ENCODE peak calls at places on chromosomes 6 and 20, in seven cellular contexts. One of them, this sample, is unnamed.

GRCh38 chr20:34369265-34369664 is 6.2 kb downstream of the ITCH start:
- DNase-seq in AG04450: no peak
- DNase-seq in HFFc6: no peak
- DNase-seq in cardiac muscle cell: no peak
- DNase-seq in tibial nerve: no peak
- DNase-seq in HFF-Myc: no peak
- DNase-seq in tibial artery: no peak
- DNase-seq in this sample: no peak

GRCh38 chr6:38116248-38116647 is 296.7 kb downstream of the ZFAND3 start:
- DNase-seq in HFF-Myc: no peak
- DNase-seq in tibial nerve: no peak
- DNase-seq in AG04450: no peak
- DNase-seq in HFFc6: no peak
- DNase-seq in cardiac muscle cell: no peak
- DNase-seq in tibial artery: no peak
- DNase-seq in this sample: no peak

GRCh38 chr6:15406452-15406851 is 160.6 kb downstream of the JARID2 start:
- DNase-seq in tibial artery: no peak
- DNase-seq in cardiac muscle cell: no peak
- DNase-seq in HFF-Myc: no peak
- DNase-seq in AG04450: no peak
- DNase-seq in tibial nerve: no peak
- DNase-seq in HFFc6: no peak
- DNase-seq in this sample: no peak

GRCh38 chr6:161802231-161802630 is 528.4 kb upstream of the AGPAT4 start:
- DNase-seq in AG04450: no peak
- DNase-seq in cardiac muscle cell: no peak
- DNase-seq in tibial nerve: no peak
- DNase-seq in tibial artery: no peak
- DNase-seq in HFFc6: no peak
- DNase-seq in HFF-Myc: no peak
- DNase-seq in this sample: no peak

GRCh38 chr6:34243131-34243771 is 5.6 kb downstream of the SMIM29 start:
- DNase-seq in cardiac muscle cell: no peak
- DNase-seq in tibial artery: no peak
- DNase-seq in HFFc6: no peak
- DNase-seq in tibial nerve: no peak
- DNase-seq in AG04450: no peak
- DNase-seq in HFF-Myc: no peak
- DNase-seq in this sample: no peak

GRCh38 chr20:32463642-32464400 is 105.7 kb downstream of the ASXL1 start:
- DNase-seq in AG04450: no peak
- DNase-seq in cardiac muscle cell: no peak
- DNase-seq in HFFc6: no peak
- DNase-seq in tibial artery: no peak
- DNase-seq in HFF-Myc: no peak
- DNase-seq in tibial nerve: no peak
- DNase-seq in this sample: peak

GRCh38 chr20:33783818-33784217 is 27.3 kb upstream of the CHMP4B start:
- DNase-seq in tibial nerve: no peak
- DNase-seq in cardiac muscle cell: no peak
- DNase-seq in HFFc6: no peak
- DNase-seq in tibial artery: no peak
- DNase-seq in AG04450: no peak
- DNase-seq in HFF-Myc: no peak
- DNase-seq in this sample: no peak

GRCh38 chr20:39568090-39568489 is 605.9 kb downstream of the DHX35 start:
- DNase-seq in HFF-Myc: no peak
- DNase-seq in AG04450: no peak
- DNase-seq in tibial artery: no peak
- DNase-seq in tibial nerve: no peak
- DNase-seq in HFFc6: no peak
- DNase-seq in cardiac muscle cell: no peak
- DNase-seq in this sample: no peak

GRCh38 chr20:3848565-3848964 is 1.9 kb downstream of the MAVS start:
- DNase-seq in tibial artery: no peak
- DNase-seq in AG04450: no peak
- DNase-seq in tibial nerve: no peak
- DNase-seq in cardiac muscle cell: no peak
- DNase-seq in HFF-Myc: no peak
- DNase-seq in HFFc6: no peak
- DNase-seq in this sample: no peak

GRCh38 chr20:3847419-3847940 is 846 bp downstream of the MAVS start:
- DNase-seq in AG04450: no peak
- DNase-seq in HFF-Myc: no peak
- DNase-seq in cardiac muscle cell: no peak
- DNase-seq in tibial artery: no peak
- DNase-seq in HFFc6: peak
- DNase-seq in tibial nerve: no peak
- DNase-seq in this sample: no peak

GRCh38 chr20:3846378-3846739 is 275 bp upstream of the MAVS start:
- DNase-seq in tibial artery: no peak
- DNase-seq in tibial nerve: no peak
- DNase-seq in HFF-Myc: no peak
- DNase-seq in AG04450: no peak
- DNase-seq in HFFc6: no peak
- DNase-seq in cardiac muscle cell: no peak
- DNase-seq in this sample: peak

GRCh38 chr20:3843490-3843889 is 3.1 kb upstream of the MAVS start:
- DNase-seq in tibial artery: no peak
- DNase-seq in HFFc6: peak
- DNase-seq in HFF-Myc: peak
- DNase-seq in AG04450: peak
- DNase-seq in tibial nerve: no peak
- DNase-seq in cardiac muscle cell: peak
- DNase-seq in this sample: no peak

DNA sequence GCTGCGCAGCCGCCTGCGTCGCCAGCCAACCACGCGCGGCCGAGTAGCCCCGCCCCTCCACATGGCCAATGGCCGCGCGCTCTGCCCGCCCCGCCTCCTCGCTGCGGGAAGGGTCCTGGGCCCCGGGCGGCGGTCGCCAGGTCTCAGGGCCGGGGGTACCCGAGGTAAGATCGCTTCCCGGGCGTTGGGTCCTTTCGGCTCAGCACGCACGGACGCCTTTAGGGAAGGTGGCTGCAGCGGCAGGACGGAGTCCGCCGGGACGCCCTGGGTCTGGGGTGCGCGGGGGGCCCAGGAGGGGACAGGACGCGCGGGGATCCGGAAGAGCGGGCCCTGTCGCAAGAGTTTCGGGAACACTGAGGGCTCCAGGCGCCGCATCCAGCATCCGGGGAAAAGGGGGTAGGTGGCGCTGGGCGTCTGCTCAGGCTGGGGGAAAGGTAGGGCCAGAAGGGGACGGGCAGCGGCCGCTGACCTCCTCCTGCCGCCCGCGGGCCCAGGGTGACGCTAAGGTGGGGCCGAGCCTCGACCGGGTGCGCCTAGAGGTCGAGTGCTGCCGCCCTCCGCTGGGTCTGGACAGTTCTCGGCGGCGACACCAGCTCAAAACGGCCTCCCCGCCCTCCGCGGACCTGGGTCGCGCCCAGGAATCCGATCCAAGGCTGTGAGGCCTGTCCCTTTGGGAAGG is at the start of gene MAVS:
- DNase-seq in AG04450: peak
- DNase-seq in cardiac muscle cell: peak
- DNase-seq in HFF-Myc: peak
- DNase-seq in tibial artery: peak
- DNase-seq in tibial nerve: peak
- DNase-seq in HFFc6: peak
- DNase-seq in this sample: peak
- TF ChIP-seq CTCF in AG04450: no peak
- TF ChIP-seq CTCF in cardiac muscle cell: no peak
- TF ChIP-seq CTCF in HFF-Myc: no peak
- TF ChIP-seq CTCF in tibial artery: no peak
- TF ChIP-seq CTCF in tibial nerve: no peak
- TF ChIP-seq CTCF in HFFc6: peak
- TF ChIP-seq CTCF in this sample: no peak

GRCh38 chr6:108168501-108168979 is 2.7 kb downstream of the NR2E1 start:
- DNase-seq in tibial nerve: no peak
- DNase-seq in AG04450: no peak
- DNase-seq in cardiac muscle cell: peak
- DNase-seq in HFF-Myc: no peak
- DNase-seq in tibial artery: no peak
- DNase-seq in HFFc6: no peak
- DNase-seq in this sample: no peak
- TF ChIP-seq CTCF in tibial nerve: no peak
- TF ChIP-seq CTCF in AG04450: peak
- TF ChIP-seq CTCF in cardiac muscle cell: no peak
- TF ChIP-seq CTCF in HFF-Myc: no peak
- TF ChIP-seq CTCF in tibial artery: no peak
- TF ChIP-seq CTCF in HFFc6: peak
- TF ChIP-seq CTCF in this sample: peak

GRCh38 chr6:28864321-28864923 is 59.4 kb downstream of the TRIM27 start:
- DNase-seq in AG04450: no peak
- DNase-seq in cardiac muscle cell: no peak
- DNase-seq in HFFc6: no peak
- DNase-seq in tibial nerve: no peak
- DNase-seq in HFF-Myc: no peak
- DNase-seq in tibial artery: no peak
- DNase-seq in this sample: no peak

GRCh38 chr6:28866342-28867077 is 57.3 kb downstream of the TRIM27 start:
- DNase-seq in tibial artery: peak
- DNase-seq in HFF-Myc: no peak
- DNase-seq in HFFc6: peak
- DNase-seq in tibial nerve: peak
- DNase-seq in AG04450: no peak
- DNase-seq in cardiac muscle cell: peak
- DNase-seq in this sample: peak

GRCh38 chr6:28871335-28872156 is 52.2 kb downstream of the TRIM27 start:
- DNase-seq in AG04450: no peak
- DNase-seq in HFFc6: no peak
- DNase-seq in tibial nerve: no peak
- DNase-seq in cardiac muscle cell: no peak
- DNase-seq in HFF-Myc: no peak
- DNase-seq in tibial artery: no peak
- DNase-seq in this sample: no peak

GRCh38 chr6:28867078-28867414 is 56.7 kb downstream of the TRIM27 start:
- DNase-seq in cardiac muscle cell: peak
- DNase-seq in HFFc6: no peak
- DNase-seq in AG04450: no peak
- DNase-seq in tibial nerve: no peak
- DNase-seq in HFF-Myc: no peak
- DNase-seq in tibial artery: no peak
- DNase-seq in this sample: no peak

DNA sequence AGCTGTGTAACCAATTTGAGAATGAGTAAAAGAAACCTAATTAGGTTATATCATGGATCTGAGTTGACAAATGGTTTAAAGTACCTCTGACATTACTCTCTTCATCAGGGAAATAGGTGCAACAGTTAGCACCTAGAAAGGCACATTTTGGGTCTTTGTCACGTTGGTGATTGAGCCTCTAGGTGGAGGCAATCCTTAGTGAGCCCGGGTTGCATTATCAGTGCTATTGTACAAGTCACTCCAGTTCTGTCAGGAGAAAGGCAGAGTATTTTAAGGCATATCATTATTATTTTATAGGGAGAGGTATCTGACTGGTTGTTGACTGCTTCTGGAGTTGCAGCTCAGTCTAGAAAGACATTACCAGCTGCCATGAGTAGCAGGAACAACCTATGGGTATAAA is 54.9 kb downstream of the TRIM27 start:
- DNase-seq in HFFc6: no peak
- DNase-seq in tibial artery: no peak
- DNase-seq in tibial nerve: no peak
- DNase-seq in cardiac muscle cell: no peak
- DNase-seq in AG04450: no peak
- DNase-seq in HFF-Myc: no peak
- DNase-seq in this sample: no peak
- TF ChIP-seq CTCF in HFFc6: no peak
- TF ChIP-seq CTCF in tibial artery: no peak
- TF ChIP-seq CTCF in tibial nerve: no peak
- TF ChIP-seq CTCF in cardiac muscle cell: no peak
- TF ChIP-seq CTCF in AG04450: no peak
- TF ChIP-seq CTCF in HFF-Myc: no peak
- TF ChIP-seq CTCF in this sample: no peak

GRCh38 chr6:110315856-110316398 is 42.2 kb downstream of the METTL24 start:
- DNase-seq in AG04450: no peak
- DNase-seq in HFFc6: no peak
- DNase-seq in cardiac muscle cell: no peak
- DNase-seq in tibial nerve: no peak
- DNase-seq in tibial artery: no peak
- DNase-seq in HFF-Myc: no peak
- DNase-seq in this sample: no peak

GRCh38 chr6:110307368-110307767 is 50.8 kb downstream of the METTL24 start:
- DNase-seq in tibial artery: no peak
- DNase-seq in cardiac muscle cell: no peak
- DNase-seq in HFFc6: no peak
- DNase-seq in HFF-Myc: no peak
- DNase-seq in AG04450: no peak
- DNase-seq in tibial nerve: no peak
- DNase-seq in this sample: no peak

DNA sequence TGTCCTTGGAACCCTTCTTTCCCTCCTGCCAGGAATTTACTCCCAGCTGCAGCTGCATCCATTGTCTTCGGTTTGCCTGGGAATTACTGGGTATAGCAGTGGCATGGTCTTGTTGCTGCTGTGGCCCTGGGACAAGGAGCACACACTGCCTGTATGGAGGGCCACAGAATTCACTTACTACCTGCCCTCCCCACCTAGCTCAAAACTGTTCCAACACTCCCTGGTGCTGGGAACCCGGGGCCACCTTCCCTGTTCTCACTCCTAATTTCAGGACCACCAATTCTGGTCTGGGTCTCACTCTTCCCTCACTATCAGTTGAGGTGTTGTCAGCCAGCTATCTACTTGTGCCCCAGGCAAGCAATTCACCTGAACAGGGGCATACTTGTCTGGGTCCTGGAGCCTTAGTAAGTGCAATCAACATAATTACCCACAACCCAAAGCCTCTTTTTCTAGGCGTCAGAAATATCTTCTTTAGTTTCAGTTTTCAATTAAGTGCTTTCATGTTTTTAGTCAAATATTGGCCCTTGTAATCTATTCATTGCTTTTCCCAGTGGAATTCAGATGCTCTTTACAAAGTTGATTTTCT is 47.2 kb downstream of the METTL24 start:
- DNase-seq in HFFc6: no peak
- DNase-seq in HFF-Myc: no peak
- DNase-seq in tibial artery: no peak
- DNase-seq in cardiac muscle cell: no peak
- DNase-seq in AG04450: no peak
- DNase-seq in tibial nerve: no peak
- DNase-seq in this sample: no peak
- TF ChIP-seq CTCF in HFFc6: no peak
- TF ChIP-seq CTCF in HFF-Myc: no peak
- TF ChIP-seq CTCF in tibial artery: no peak
- TF ChIP-seq CTCF in cardiac muscle cell: no peak
- TF ChIP-seq CTCF in AG04450: no peak
- TF ChIP-seq CTCF in tibial nerve: no peak
- TF ChIP-seq CTCF in this sample: no peak

DNA sequence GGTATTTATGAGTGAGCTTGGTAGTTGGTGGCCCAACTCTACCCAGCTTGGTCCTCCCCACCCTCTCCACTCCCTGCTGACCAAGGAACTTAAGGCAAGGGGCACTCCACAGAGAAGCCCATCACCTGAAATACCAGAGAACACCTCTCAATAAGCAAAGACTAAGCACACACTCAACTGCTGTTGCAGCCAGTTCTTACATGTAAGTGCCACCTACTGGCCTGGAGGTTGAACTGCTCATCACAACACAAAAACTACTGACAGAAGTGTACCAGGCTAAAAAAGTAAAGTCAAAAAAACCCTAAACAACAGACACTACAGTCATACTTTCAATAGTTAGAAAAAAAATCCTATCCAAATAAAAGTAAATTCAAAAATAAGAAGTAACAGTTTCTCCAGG is 146.2 kb downstream of the FAM83B start:
- DNase-seq in cardiac muscle cell: peak
- DNase-seq in HFF-Myc: no peak
- DNase-seq in tibial artery: no peak
- DNase-seq in HFFc6: no peak
- DNase-seq in tibial nerve: no peak
- DNase-seq in AG04450: no peak
- DNase-seq in this sample: no peak
- TF ChIP-seq CTCF in cardiac muscle cell: peak
- TF ChIP-seq CTCF in HFF-Myc: peak
- TF ChIP-seq CTCF in tibial artery: no peak
- TF ChIP-seq CTCF in HFFc6: peak
- TF ChIP-seq CTCF in tibial nerve: no peak
- TF ChIP-seq CTCF in AG04450: peak
- TF ChIP-seq CTCF in this sample: peak